ENCODE peak calls at places on chromosome 10, in seven cellular contexts. U is left lung, Y is mucosa of descending colon, E is neural crest cell, N is ascending aorta, D is AG09309, C is glutamatergic neuron. O is an unnamed sample.

GRCh38 chr10:51468424-51468823 is 231.0 kb downstream of the CSTF2T start:
- DNase-seq in U (no peak), Y (no peak), E (no peak), N (no peak), D (no peak), C (no peak), O (no peak)

GRCh38 chr10:1274098-1274745 is 218.0 kb downstream of the WDR37 start:
- DNase-seq in U (no peak), Y (no peak), E (no peak), N (peak), D (no peak), C (no peak), O (no peak)

GRCh38 chr10:69508738-69509340 is 57.6 kb downstream of the TSPAN15 start:
- DNase-seq in U (no peak), Y (no peak), E (no peak), N (no peak), D (no peak), C (no peak), O (no peak)

GRCh38 chr10:52443419-52444388 is 129.6 kb downstream of the DKK1 start:
- DNase-seq in U (no peak), Y (no peak), E (no peak), N (no peak), D (peak), C (no peak), O (peak)

GRCh38 chr10:35398355-35398754 is 62.0 kb downstream of the CCNY start:
- DNase-seq in U (no peak), Y (no peak), E (no peak), N (no peak), D (peak), C (no peak), O (no peak)

GRCh38 chr10:98534046-98534445 is 87.3 kb upstream of the HPS1 start:
- DNase-seq in U (no peak), Y (no peak), E (no peak), N (no peak), D (no peak), C (no peak), O (no peak)

GRCh38 chr10:4670737-4671136 is 155.3 kb upstream of the AKR1E2 start:
- DNase-seq in U (no peak), Y (no peak), E (no peak), N (no peak), D (no peak), C (no peak), O (no peak)

GRCh38 chr10:2214035-2214434 is 476.7 kb upstream of the ADARB2 start:
- DNase-seq in U (no peak), Y (no peak), E (no peak), N (no peak), D (no peak), C (no peak), O (no peak)

GRCh38 chr10:101319241-101319915 is 34.6 kb upstream of the BTRC start:
- DNase-seq in U (no peak), Y (no peak), E (no peak), N (no peak), D (no peak), C (no peak), O (no peak)

GRCh38 chr10:116767235-116767634 is 24.9 kb upstream of the HSPA12A start:
- DNase-seq in U (no peak), Y (no peak), E (no peak), N (no peak), D (no peak), C (peak), O (no peak)

GRCh38 chr10:79970062-79970461 is 21.2 kb upstream of the SFTPD start:
- DNase-seq in U (no peak), Y (no peak), E (no peak), N (no peak), D (no peak), C (no peak), O (no peak)

GRCh38 chr10:75399461-75400162 is 2.0 kb downstream of the ZNF503 start:
- DNase-seq in U (peak), Y (peak), E (peak), N (peak), D (peak), C (peak), O (no peak)

GRCh38 chr10:7412482-7413251 is 1.8 kb upstream of the SFMBT2 start:
- DNase-seq in U (peak), Y (peak), E (peak), N (peak), D (no peak), C (peak), O (no peak)

GRCh38 chr10:103808784-103809183 is 46.6 kb downstream of the SH3PXD2A start:
- DNase-seq in U (no peak), Y (no peak), E (no peak), N (no peak), D (no peak), C (no peak), O (no peak)

GRCh38 chr10:114340816-114341215 is 63.5 kb downstream of the AFAP1L2 start:
- DNase-seq in U (peak), Y (no peak), E (no peak), N (no peak), D (no peak), C (no peak), O (no peak)

GRCh38 chr10:15237351-15237750 is 68.9 kb upstream of the NMT2 start:
- DNase-seq in U (no peak), Y (no peak), E (no peak), N (peak), D (no peak), C (peak), O (peak)

GRCh38 chr10:28663576-28664368 is 13.5 kb upstream of the BAMBI start:
- DNase-seq in U (peak), Y (peak), E (peak), N (peak), D (peak), C (peak), O (peak)

GRCh38 chr10:35700490-35700887 is 58.4 kb upstream of the FZD8 start:
- DNase-seq in U (no peak), Y (no peak), E (no peak), N (no peak), D (no peak), C (no peak), O (no peak)

GRCh38 chr10:86292462-86293322 is 73.9 kb downstream of the GRID1 start:
- DNase-seq in U (no peak), Y (no peak), E (no peak), N (no peak), D (no peak), C (peak), O (no peak)

GRCh38 chr10:81848514-81848913 is 26.5 kb upstream of the NRG3 start:
- DNase-seq in U (no peak), Y (no peak), E (no peak), N (no peak), D (no peak), C (no peak), O (no peak)

GRCh38 chr10:29146311-29146710 is 142.6 kb upstream of the LYZL1 start:
- DNase-seq in U (no peak), Y (no peak), E (no peak), N (no peak), D (no peak), C (no peak), O (no peak)

GRCh38 chr10:58695022-58695421 is 182.3 kb downstream of the BICC1 start:
- DNase-seq in U (no peak), Y (no peak), E (no peak), N (no peak), D (no peak), C (no peak), O (no peak)

GRCh38 chr10:111993321-111993720 is 190.2 kb downstream of the GPAM start:
- DNase-seq in U (no peak), Y (no peak), E (no peak), N (no peak), D (no peak), C (no peak), O (no peak)

GRCh38 chr10:100043344-100043743 is 33.6 kb upstream of the DNMBP start:
- DNase-seq in U (no peak), Y (no peak), E (no peak), N (no peak), D (no peak), C (no peak), O (no peak)

DNA sequence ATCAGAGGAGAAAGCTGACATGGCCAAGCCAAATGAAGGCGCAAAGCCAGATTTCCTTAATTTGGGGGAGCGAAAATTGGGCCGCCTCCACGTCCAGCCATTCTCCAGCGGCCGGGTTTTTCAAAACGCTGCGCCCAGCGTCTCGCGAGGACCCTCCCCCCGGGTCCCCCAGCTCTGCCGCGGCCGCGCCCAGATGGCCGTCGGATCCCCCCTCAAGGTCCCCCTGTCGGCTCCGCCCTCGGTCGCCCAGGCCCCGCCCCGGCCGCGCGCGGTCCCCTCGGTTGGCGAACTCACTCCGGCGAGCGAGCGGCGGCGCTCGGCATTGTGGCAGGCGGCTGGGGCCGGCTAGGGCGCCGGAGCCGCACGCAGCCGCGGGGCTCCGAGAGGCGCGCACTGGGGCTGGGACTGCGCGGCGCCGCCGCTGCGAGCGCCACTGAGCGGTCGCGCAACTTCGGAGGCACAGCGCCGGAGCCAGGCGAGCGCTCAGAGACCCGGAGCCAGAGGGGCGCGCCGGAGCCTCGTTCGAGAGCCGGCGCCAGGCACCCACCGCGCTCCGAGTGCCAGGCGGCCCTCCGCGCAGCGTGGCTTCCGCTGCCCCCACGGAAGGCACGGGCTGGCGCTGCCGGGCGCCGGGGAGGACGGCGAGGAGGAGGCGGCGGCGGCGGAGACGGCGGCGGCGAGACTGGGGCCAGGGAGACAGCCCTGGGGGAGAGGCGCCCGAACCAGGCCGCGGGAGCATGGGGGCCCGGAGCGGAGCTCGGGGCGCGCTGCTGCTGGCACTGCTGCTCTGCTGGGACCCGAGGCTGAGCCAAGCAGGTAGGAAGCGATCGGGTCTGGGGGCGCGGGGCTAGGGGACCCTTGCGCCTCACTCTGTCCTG is at the start of gene UNC5B:
- DNase-seq in U (peak), Y (peak), E (peak), N (peak), D (peak), C (peak), O (peak)
- TF ChIP-seq CTCF in U (no peak), Y (no peak), E (peak), N (peak), D (peak), C (peak), O (peak)

DNA sequence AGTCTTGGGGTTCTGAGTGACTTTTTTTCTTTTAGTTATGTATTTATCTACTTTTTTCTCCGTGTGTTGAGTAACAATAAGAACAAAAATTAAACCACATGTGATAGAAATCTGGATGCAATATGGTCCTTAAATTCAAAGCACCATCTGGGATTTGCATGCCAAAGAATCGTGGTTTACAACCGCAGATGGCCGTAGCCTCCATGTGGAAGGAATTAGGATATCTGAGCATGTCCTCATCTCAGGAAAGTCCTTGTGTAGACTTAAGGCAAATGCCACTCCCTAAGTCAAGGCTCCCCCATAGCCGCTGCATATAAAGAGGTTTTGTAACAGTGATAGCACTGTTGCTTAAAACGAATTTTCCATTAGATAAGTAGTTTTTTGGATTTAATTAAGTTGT is 304.0 kb downstream of the ZEB1 start:
- DNase-seq in U (no peak), Y (no peak), E (no peak), N (no peak), D (peak), C (no peak), O (no peak)
- TF ChIP-seq CTCF in U (no peak), Y (no peak), E (no peak), N (no peak), D (peak), C (no peak), O (peak)

GRCh38 chr10:91043173-91043910 is 122.5 kb upstream of the ANKRD1 start:
- DNase-seq in U (no peak), Y (no peak), E (no peak), N (no peak), D (peak), C (no peak), O (no peak)
- TF ChIP-seq CTCF in U (peak), Y (no peak), E (peak), N (peak), D (peak), C (peak), O (peak)

GRCh38 chr10:73914036-73914435 is 3.1 kb downstream of the PLAU start:
- DNase-seq in U (no peak), Y (no peak), E (no peak), N (no peak), D (no peak), C (no peak), O (no peak)
- TF ChIP-seq CTCF in U (no peak), Y (no peak), E (no peak), N (no peak), D (no peak), C (no peak), O (no peak)

DNA sequence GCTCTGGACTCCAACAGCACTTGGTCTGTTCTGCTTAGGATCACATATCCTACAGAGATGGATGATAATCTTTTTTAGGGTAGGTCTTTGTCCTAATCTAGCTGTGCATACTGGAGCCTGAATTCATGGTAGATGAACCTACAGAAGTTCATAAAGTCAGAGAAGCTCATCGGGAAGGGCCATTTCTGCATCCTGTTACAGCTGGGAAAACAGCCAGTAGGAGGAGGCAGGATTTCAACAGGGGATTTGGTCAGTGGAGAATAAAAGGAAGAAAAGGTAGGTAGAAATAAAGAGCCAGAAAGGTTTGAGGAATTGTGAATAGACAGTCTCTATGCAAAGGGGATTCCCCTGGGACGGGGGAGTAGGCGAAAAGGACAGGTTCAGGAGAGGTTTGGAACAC is 101.4 kb downstream of the ANK3 start:
- DNase-seq in U (no peak), Y (no peak), E (no peak), N (no peak), D (no peak), C (no peak), O (no peak)
- TF ChIP-seq CTCF in U (no peak), Y (no peak), E (no peak), N (no peak), D (no peak), C (no peak), O (peak)

DNA sequence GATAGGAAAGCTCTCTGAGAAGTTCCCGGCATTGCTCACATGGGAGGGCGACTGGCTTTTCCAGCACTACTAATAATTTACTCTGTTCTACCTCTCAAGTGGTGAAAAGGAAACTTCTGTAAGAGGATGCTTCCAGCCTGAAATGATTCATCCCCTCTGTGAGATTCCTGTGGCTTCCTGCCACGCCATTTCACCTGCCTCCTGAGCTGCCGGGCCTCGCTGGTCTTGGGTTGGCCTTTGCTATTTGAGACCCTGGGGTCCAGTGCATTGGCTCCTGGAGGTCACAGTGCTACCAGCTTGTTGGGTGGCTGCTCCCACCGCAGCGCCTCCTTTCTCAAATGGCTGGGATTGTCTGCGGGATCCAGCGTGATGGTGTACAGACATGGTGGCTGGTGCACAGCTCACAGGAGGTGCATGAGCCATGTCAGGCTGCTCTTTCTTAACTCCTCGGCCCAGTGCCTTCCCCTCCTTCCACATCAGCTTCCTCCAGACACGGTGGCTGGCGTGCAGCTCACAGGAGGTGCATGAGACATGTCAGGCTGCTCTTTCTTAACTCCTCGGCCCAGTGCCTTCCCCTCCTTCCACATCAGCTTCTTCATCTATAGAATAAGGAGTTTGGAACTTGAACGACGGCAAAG is 42.9 kb upstream of the PCBD1 start:
- DNase-seq in U (no peak), Y (no peak), E (no peak), N (no peak), D (no peak), C (no peak), O (no peak)
- TF ChIP-seq CTCF in U (no peak), Y (no peak), E (no peak), N (no peak), D (no peak), C (no peak), O (no peak)

GRCh38 chr10:126476256-126476655 is 88.0 kb upstream of the ADAM12 start:
- DNase-seq in U (no peak), Y (no peak), E (no peak), N (no peak), D (no peak), C (peak), O (no peak)
- TF ChIP-seq CTCF in U (no peak), Y (no peak), E (no peak), N (peak), D (no peak), C (no peak), O (no peak)

GRCh38 chr10:132468201-132468600 is 69.4 kb upstream of the INPP5A start:
- DNase-seq in U (no peak), Y (no peak), E (no peak), N (no peak), D (no peak), C (no peak), O (no peak)
- TF ChIP-seq CTCF in U (no peak), Y (no peak), E (no peak), N (no peak), D (no peak), C (no peak), O (no peak)

O was measured in AG04450.